ENCODE peak calls at places on chromosomes 4 and X, in ten cellular contexts. G, I, J, K, Y, N, V, T, Z and L are unnamed samples.

GRCh38 chr4:108443585-108443984 is 176.8 kb upstream of the RPL34 start:
- DNase-seq in G (no peak), V (no peak), Y (no peak), K (no peak), T (no peak), N (no peak), Z (no peak), I (no peak), J (no peak), L (no peak)

GRCh38 chr4:56692576-56692975 is 11.5 kb upstream of the HOPX start:
- DNase-seq in K (no peak), I (no peak), Y (no peak), Z (no peak), N (peak; percentile 67), T (no peak), G (no peak), J (no peak), V (no peak), L (no peak)

GRCh38 chr4:3373468-3373867 is 68.3 kb upstream of the HGFAC start:
- DNase-seq in T (no peak), N (no peak), V (no peak), J (no peak), Y (no peak), K (no peak), I (no peak), Z (no peak), G (no peak), L (no peak)

GRCh38 chrX:133555796-133556458 is 140.6 kb upstream of the GPC4 start:
- DNase-seq in Y (no peak), I (no peak), N (no peak), G (no peak), T (no peak), K (no peak), V (no peak), Z (no peak), J (no peak), L (no peak)

GRCh38 chrX:24153175-24153795 is 3.8 kb downstream of the ZFX start:
- DNase-seq in V (peak; percentile 43), Y (no peak), J (no peak), T (no peak), K (peak; percentile 2), Z (no peak), N (peak; percentile 17), G (no peak), I (no peak), L (no peak)

GRCh38 chr4:163949976-163950601 is 455.6 kb downstream of the TMA16 start:
- DNase-seq in N (no peak), J (no peak), Z (no peak), K (no peak), T (no peak), G (no peak), V (no peak), Y (no peak), I (no peak), L (no peak)

GRCh38 chrX:41142130-41142529 is 56.9 kb downstream of the USP9X start:
- DNase-seq in V (no peak), K (no peak), T (no peak), N (no peak), G (no peak), Z (peak; percentile 10), I (no peak), Y (no peak), J (peak; percentile 10), L (no peak)

GRCh38 chr4:40270609-40271008 is 64.5 kb upstream of the CHRNA9 start:
- DNase-seq in K (no peak), J (no peak), V (no peak), I (no peak), Z (no peak), Y (no peak), T (no peak), G (no peak), N (no peak), L (no peak)

GRCh38 chr4:110364911-110365520 is 110.9 kb upstream of the ENPEP start:
- DNase-seq in V (no peak), J (no peak), I (no peak), N (no peak), Z (no peak), K (no peak), Y (no peak), G (no peak), T (no peak), L (no peak)

GRCh38 chrX:47358387-47359065 is 11.9 kb upstream of the ZNF157 start:
- DNase-seq in T (no peak), Y (no peak), G (no peak), J (no peak), Z (no peak), I (peak; percentile 17), K (no peak), V (no peak), N (no peak), L (no peak)

GRCh38 chr4:156805696-156806095 is 165.9 kb downstream of the PDGFC start:
- DNase-seq in N (peak; percentile 26), G (no peak), T (no peak), J (no peak), Y (peak; percentile 70), Z (no peak), V (no peak), I (no peak), K (no peak), L (no peak)

GRCh38 chr4:147772459-147772969 is 40.6 kb downstream of the ARHGAP10 start:
- DNase-seq in Z (no peak), K (no peak), T (no peak), N (no peak), G (no peak), V (peak; percentile 83), I (no peak), Y (no peak), J (no peak), L (peak; percentile 30)

GRCh38 chr4:160299608-160300007 is 1196.7 kb downstream of the RAPGEF2 start:
- DNase-seq in Y (no peak), T (no peak), I (no peak), V (peak; percentile 28), K (no peak), J (no peak), N (no peak), G (no peak), Z (no peak), L (no peak)

GRCh38 chr4:111681751-111682150 is 463.5 kb upstream of the FAM241A start:
- DNase-seq in Y (peak; percentile 92), T (no peak), I (no peak), G (no peak), N (no peak), J (no peak), V (no peak), K (no peak), Z (no peak), L (no peak)

GRCh38 chrX:132714913-132715312 is 226.1 kb upstream of the MBNL3 start:
- DNase-seq in V (no peak), T (no peak), I (no peak), Y (no peak), Z (no peak), J (no peak), G (no peak), K (no peak), N (no peak), L (no peak)

GRCh38 chrX:123740006-123740405 is 7.2 kb upstream of the THOC2 start:
- DNase-seq in I (no peak), N (no peak), Y (no peak), J (no peak), K (no peak), Z (no peak), G (no peak), T (no peak), V (no peak), L (no peak)

GRCh38 chrX:37371578-37371981 is 22.4 kb downstream of the PRRG1 start:
- DNase-seq in I (no peak), V (no peak), Y (no peak), J (no peak), N (no peak), G (no peak), T (no peak), K (no peak), Z (no peak), L (no peak)

GRCh38 chr4:40308528-40309122 is 26.5 kb upstream of the CHRNA9 start:
- DNase-seq in N (no peak), Y (no peak), T (no peak), I (no peak), K (no peak), Z (no peak), V (no peak), G (no peak), J (no peak), L (no peak)